ENCODE peak calls at places on chromosomes 4 and X, in ten cellular contexts. U is mucosa of descending colon, R is WTC11, M is GM06990, Y is adrenal gland, G is progenitor cell of endocrine pancreas, O is breast epithelium, Z is mesothelial cell of epicardium, Q is stomach, W is RWPE1. P is an unnamed sample.

GRCh38 chrX:13691845-13692334 is 3.0 kb downstream of the RAB9A start:
- DNase-seq in R (no peak), Z (no peak), O (no peak), Q (no peak), Y (peak), M (no peak), U (no peak), W (no peak), G (no peak), P (no peak)

GRCh38 chr4:113474017-113474416 is 287.5 kb downstream of the CAMK2D start:
- DNase-seq in G (no peak), Q (no peak), Z (no peak), M (no peak), O (no peak), W (peak), U (no peak), Y (no peak), R (no peak), P (peak)

GRCh38 chr4:76762136-76763130 is 135.5 kb downstream of the SOWAHB start:
- DNase-seq in W (no peak), O (no peak), Z (no peak), G (no peak), U (no peak), Q (no peak), M (no peak), R (no peak), Y (no peak), P (no peak)

GRCh38 chr4:15690020-15690809 is 8.6 kb downstream of the FAM200B start:
- DNase-seq in M (no peak), Y (no peak), Z (no peak), U (no peak), O (no peak), W (peak), Q (no peak), G (no peak), R (no peak), P (no peak)

GRCh38 chrX:23904096-23904495 is 3.6 kb downstream of the APOO start:
- DNase-seq in W (no peak), O (no peak), M (no peak), U (no peak), R (no peak), Y (no peak), Q (no peak), Z (no peak), G (no peak), P (no peak)

GRCh38 chr4:37666625-37667071 is 19.5 kb downstream of the RELL1 start:
- DNase-seq in M (no peak), Y (peak), R (no peak), U (no peak), G (no peak), O (no peak), W (peak), Z (no peak), Q (peak), P (peak)

GRCh38 chr4:104966349-104967033 is 180.2 kb upstream of the TET2 start:
- DNase-seq in R (no peak), M (peak), W (peak), Y (no peak), Z (no peak), G (no peak), U (no peak), O (no peak), Q (no peak), P (peak)

GRCh38 chr4:117626664-117627063 is 407.6 kb upstream of the NDST3 start:
- DNase-seq in W (no peak), G (no peak), R (no peak), U (no peak), Q (no peak), O (no peak), Y (no peak), Z (no peak), M (no peak), P (no peak)

DNA sequence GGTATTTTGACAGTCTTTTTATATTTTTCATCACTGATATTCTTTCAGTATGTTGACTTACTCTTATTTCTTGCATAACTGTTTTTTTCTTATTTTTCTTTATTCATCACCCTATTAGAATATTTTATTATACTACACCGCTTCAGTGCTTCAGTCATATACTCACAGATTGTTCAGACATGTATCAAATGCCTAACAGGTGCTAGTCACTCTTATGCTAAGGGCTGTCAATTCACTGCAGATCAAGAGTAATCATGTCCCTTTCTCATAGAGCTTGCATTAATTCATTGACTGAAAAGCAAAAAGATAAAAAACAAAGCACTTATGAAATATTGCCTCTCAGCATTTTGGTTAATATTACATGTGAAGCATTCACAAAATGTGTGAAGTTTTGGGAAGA is 1435.6 kb downstream of the STIM2 start:
- DNase-seq in O (no peak), G (no peak), W (no peak), Z (no peak), R (no peak), Y (no peak), M (no peak), U (no peak), Q (no peak), P (no peak)
- TF ChIP-seq CTCF in O (no peak), G (no peak), W (no peak), Z (no peak), R (no peak), Y (no peak), M (no peak), U (no peak), Q (no peak), P (no peak)

GRCh38 chr4:139768913-139769312 is 103.3 kb downstream of the MGST2 start:
- DNase-seq in Q (peak), Z (no peak), G (no peak), W (no peak), Y (no peak), O (no peak), R (no peak), U (no peak), M (no peak), P (no peak)
- TF ChIP-seq CTCF in Q (no peak), Z (no peak), G (peak), W (no peak), Y (peak), O (no peak), R (peak), U (no peak), M (peak), P (no peak)

DNA sequence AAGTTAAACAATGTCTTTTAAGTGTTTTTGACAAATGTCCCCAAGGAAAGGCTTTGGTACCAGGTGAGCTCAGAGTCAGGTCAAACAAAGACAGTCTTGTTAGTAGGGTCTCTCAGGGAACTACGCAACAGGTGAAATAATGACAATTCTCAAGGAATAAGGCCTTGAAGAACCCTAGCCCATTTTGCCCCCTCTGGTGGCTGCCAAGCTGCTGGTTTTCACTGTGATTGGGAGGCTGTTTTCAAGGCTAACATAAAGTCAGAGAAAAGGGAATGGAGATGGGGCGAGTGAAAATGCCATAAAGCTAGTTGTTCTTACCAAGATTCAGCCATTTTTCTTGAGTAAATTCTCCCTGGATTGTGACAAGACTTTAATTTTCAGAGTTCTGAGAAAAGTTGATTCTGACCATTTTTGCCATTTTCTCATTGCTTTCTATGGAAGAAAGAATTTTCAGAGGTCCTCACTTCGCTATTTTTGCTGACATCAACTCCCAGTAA is 58.7 kb downstream of the RWDD4 start:
- DNase-seq in U (no peak), Y (no peak), R (peak), G (no peak), Z (no peak), O (no peak), M (no peak), Q (no peak), W (no peak), P (peak)
- TF ChIP-seq CTCF in U (no peak), Y (no peak), R (no peak), G (peak), Z (no peak), O (no peak), M (peak), Q (no peak), W (no peak), P (no peak)

DNA sequence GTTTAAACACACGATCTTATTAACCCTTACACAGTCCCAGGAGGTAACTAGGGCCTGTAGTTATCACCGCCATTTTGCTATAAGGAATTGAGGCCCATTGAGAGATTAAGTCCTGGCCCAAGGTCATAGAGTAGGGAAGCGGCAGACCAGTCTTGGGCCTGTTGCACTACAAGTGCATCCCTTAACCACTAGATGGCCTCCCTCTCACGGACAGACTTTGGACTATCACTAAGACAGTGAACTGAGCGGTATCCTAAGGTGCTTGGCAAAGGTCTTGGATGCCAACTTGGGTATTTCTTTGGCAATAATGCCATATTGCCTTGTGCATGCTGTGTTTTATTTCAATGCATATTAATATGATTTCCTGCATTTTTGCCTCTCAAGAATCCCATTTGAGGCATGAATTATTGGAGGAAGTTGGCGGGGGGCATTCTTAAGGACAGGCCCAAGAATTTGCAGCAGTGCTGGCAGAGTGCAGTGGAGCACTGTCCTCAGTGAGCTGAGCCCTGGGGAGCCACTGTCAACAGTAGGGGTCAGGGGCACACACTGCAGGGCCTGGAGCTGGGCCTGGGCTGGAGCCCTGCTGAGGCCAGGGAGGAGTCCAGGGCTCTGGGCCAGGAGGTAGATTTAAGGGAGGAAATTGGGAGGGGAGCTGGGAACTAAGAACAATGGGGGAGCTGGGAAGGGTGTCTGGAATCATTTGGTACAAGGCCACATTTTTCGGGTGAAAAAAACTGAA is 147.4 kb downstream of the SMIM20 start:
- DNase-seq in U (no peak), O (no peak), R (peak), W (peak), M (no peak), G (no peak), Y (no peak), Z (no peak), Q (no peak), P (peak)
- TF ChIP-seq CTCF in U (no peak), O (no peak), R (peak), W (peak), M (peak), G (peak), Y (peak), Z (peak), Q (no peak), P (peak)

P was measured in activated CD8-positive, alpha-beta T cell treated with anti-CD3 and anti-CD28 coated beads for 36 hours.